ENCODE peak calls at places on chromosomes 12 and 14, in six cellular contexts. B is WTC11, H is HCT116, L is HepG2, T is K562, K is H1. N is an unnamed sample.

GRCh38 chr14:73718742-73719251 is 4.6 kb upstream of the PNMA1 start:
- DNase-seq in T (no peak), H (no peak), L (no peak), B (peak), K (peak), N (no peak)

GRCh38 chr14:104355949-104356737 is 217.8 kb downstream of the KIF26A start:
- DNase-seq in T (no peak), L (no peak), K (no peak), H (no peak), B (no peak), N (no peak)

GRCh38 chr14:91227183-91227628 is 17.3 kb downstream of the GPR68 start:
- DNase-seq in K (no peak), H (no peak), L (no peak), T (no peak), B (no peak), N (no peak)

GRCh38 chr14:68682166-68683103 is 110.4 kb downstream of the ZFP36L1 start:
- DNase-seq in B (no peak), H (no peak), L (peak), T (no peak), K (no peak), N (peak)

GRCh38 chr14:100079606-100080005 is 14.4 kb downstream of the EVL start:
- DNase-seq in B (no peak), H (no peak), L (no peak), K (no peak), T (no peak), N (no peak)

GRCh38 chr14:92651793-92652382 is 96.5 kb downstream of the LGMN start:
- DNase-seq in T (no peak), L (no peak), H (no peak), K (no peak), B (no peak), N (no peak)

GRCh38 chr12:128266559-128267245 is at the start of gene TMEM132C:
- DNase-seq in B (no peak), L (no peak), T (peak), H (no peak), K (peak), N (no peak)

GRCh38 chr12:111143216-111143756 is 222.9 kb upstream of the MYL2 start:
- DNase-seq in K (no peak), T (no peak), L (no peak), H (no peak), B (no peak), N (no peak)

GRCh38 chr12:98221243-98221808 is 294.1 kb upstream of the TMPO start:
- DNase-seq in K (no peak), H (no peak), B (no peak), L (no peak), T (no peak), N (no peak)

GRCh38 chr14:71137536-71138235 is 230.4 kb downstream of the PCNX1 start:
- DNase-seq in T (no peak), B (no peak), K (peak), H (no peak), L (no peak), N (no peak)
- TF ChIP-seq ATF3 in T (no peak), B (no peak), K (no peak), H (no peak), L (no peak), N (no peak)

GRCh38 chr14:79280400-79280670 is 931.0 kb downstream of the DIO2 start:
- DNase-seq in B (no peak), H (no peak), T (no peak), K (no peak), L (no peak), N (no peak)

GRCh38 chr14:79278286-79278797 is 933.0 kb downstream of the DIO2 start:
- DNase-seq in K (no peak), T (no peak), L (no peak), H (no peak), B (peak), N (no peak)

GRCh38 chr14:79281244-79282199 is 929.8 kb downstream of the DIO2 start:
- DNase-seq in K (peak), H (no peak), B (no peak), L (no peak), T (no peak), N (no peak)

GRCh38 chr14:79278798-79279644 is 932.3 kb downstream of the DIO2 start:
- DNase-seq in T (no peak), L (peak), H (no peak), B (peak), K (peak), N (no peak)

DNA sequence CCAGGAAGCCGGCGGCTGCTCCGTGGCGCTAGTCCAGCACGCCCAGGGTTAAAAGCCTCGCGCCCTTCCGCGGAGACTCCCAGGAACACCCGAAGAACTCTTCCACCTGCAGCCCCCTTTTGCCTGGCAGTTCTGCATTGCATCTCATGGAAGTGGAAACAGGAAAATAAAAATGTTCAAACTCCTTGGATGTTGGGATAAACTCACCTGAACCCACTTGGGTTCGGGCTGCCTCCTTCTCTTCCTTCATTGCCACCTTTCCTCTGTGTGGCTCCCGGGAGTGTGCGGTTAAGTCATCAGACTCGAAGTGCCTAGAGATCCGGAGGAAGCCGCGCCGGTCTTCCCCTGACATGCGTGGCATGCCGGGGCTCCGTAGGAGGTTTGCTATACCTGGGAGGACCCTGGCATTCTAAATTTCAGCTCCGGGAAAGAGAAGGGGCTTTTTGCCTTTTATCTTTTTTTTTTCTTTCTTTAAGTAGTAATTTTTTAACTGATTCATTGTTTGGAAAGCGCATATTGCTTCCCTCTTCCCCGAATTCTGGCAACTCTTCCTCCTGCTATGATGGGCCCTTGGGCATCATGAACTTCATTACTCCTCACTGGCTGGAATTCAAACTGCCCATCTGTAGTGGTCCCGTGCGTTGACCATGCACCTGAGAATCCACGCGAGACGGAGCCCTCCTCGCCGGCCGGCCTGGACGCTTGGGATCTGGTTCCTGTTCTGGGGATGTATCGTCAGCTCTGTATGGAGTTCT is 931.5 kb downstream of the DIO2 start:
- DNase-seq in B (peak), K (no peak), L (no peak), H (no peak), T (no peak), N (no peak)
- TF ChIP-seq ATF3 in B (no peak), K (no peak), L (no peak), H (no peak), T (no peak), N (no peak)

GRCh38 chr14:85293820-85294219 is 236.1 kb upstream of the FLRT2 start:
- DNase-seq in B (no peak), T (no peak), K (no peak), H (no peak), L (no peak), N (no peak)
- TF ChIP-seq ATF3 in B (no peak), T (no peak), K (no peak), H (no peak), L (no peak), N (no peak)

GRCh38 chr12:131219173-131220006 is 265.7 kb downstream of the ADGRD1 start:
- DNase-seq in B (no peak), L (no peak), K (no peak), T (no peak), H (no peak), N (no peak)
- TF ChIP-seq ATF3 in B (no peak), L (no peak), K (no peak), T (no peak), H (no peak), N (no peak)

DNA sequence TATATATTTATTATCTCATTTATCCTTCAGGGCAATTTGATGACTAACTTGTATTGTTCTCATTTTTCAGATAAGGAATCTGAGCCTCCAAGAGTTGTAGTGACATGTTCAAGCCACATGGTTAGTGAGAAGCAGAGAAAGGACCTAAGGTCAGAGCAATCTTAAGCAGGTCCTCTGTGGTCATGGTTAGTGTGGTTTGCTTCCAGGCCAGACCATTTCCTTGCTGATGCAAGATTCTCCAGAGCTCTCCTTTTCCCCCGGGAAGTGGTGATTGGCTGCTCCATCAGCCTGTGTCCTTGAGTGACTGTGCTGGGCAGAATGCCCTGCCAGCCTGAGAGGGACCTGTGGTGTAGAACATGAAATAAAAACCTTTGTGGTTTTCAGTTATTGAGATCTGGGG is 141.3 kb downstream of the KTN1 start:
- DNase-seq in T (no peak), K (no peak), L (no peak), B (no peak), H (peak), N (no peak)
- TF ChIP-seq ATF3 in T (no peak), K (no peak), L (no peak), B (no peak), H (no peak), N (no peak)

GRCh38 chr12:11081987-11082386 is 10.1 kb downstream of the TAS2R43 start:
- DNase-seq in T (no peak), K (no peak), L (no peak), H (no peak), B (no peak), N (no peak)
- TF ChIP-seq ATF3 in T (no peak), K (no peak), L (no peak), H (no peak), B (no peak), N (no peak)

DNA sequence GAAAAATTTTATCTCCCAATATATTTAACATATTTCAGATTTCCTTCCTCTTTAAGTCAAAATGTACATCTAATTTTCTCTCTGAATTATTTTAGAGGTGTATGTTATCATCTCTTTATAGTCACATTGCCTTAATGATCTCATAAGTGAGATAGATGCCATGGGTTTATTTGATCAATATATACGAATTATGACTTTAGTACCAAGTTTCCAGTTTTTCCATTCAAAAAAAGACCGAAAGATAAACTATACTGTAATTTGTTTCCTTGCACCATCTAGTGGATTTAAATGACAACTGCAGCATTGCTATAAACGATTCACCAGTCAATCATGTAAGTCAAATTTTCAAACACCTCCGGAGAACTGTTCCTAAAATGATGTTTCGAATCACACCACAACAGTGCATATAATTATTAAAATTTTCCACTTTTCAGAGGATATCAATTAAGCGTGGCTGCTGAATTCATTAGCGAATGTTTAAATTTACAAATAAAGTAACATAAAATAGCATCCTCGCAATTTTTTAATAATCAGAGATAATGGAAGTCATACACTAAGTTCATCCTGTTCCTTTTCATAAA is 419 bp upstream of the ATXN7L3B start:
- DNase-seq in T (peak), H (peak), L (peak), B (no peak), K (no peak), N (peak)
- TF ChIP-seq ATF3 in T (no peak), H (no peak), L (no peak), B (no peak), K (no peak), N (no peak)

DNA sequence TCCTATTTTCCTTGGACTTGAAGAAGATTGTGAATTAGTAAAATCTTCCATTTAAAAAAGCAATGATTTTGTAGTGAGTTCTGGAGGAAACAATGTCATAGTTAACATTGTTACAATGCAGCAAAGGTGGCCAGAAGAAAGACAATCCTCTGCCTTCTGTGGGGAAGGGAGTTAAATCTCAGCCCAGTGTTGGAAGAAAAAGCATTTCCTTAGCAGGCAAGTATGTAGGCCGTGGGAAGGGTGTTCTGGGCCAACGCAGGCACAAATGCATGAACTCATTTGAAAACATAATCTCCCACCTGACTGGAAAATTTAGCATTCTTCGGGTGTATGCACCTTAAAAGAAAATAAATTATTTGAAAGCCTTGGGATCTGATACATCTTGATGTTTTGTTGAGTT is 258.6 kb downstream of the ADAMTS20 start:
- DNase-seq in H (no peak), B (no peak), T (no peak), K (no peak), L (no peak), N (no peak)
- TF ChIP-seq ATF3 in H (no peak), B (no peak), T (no peak), K (no peak), L (no peak), N (no peak)

N was measured in GM12878.